ENCODE peak calls at places on chromosomes 11 and 22, in seven cellular contexts. V is SK-N-DZ, T is caudate nucleus, B is posterior cingulate gyrus, N is NCI-H446, S is ELF-1, J is nucleus accumbens. Y is an unnamed sample.
A peak's percentile ranks its signal among the peaks of the same experiment; 100 is the strongest.

GRCh38 chr11:64758330-64759079 is 1.3 kb downstream of the PYGM start:
- DNase-seq in B (no peak), V (no peak), N (no peak), J (no peak), T (no peak), S (no peak), Y (peak; percentile 49)

GRCh38 chr11:106156290-106156937 is 79.0 kb downstream of the AASDHPPT start:
- DNase-seq in T (no peak), B (no peak), J (no peak), V (peak; percentile 18), N (peak; percentile 40), S (no peak), Y (no peak)

GRCh38 chr22:35258144-35258988 is 1.1 kb downstream of the HMGXB4 start:
- DNase-seq in B (no peak), S (peak; percentile 78), J (no peak), N (peak; percentile 1), V (peak; percentile 39), T (no peak), Y (no peak)

GRCh38 chr11:117883063-117883462 is 6.6 kb upstream of the FXYD6 start:
- DNase-seq in V (no peak), J (no peak), B (no peak), T (no peak), N (no peak), S (no peak), Y (no peak)

GRCh38 chr11:26626346-26626745 is 54.3 kb upstream of the MUC15 start:
- DNase-seq in S (no peak), V (no peak), J (no peak), T (no peak), N (no peak), B (no peak), Y (no peak)

GRCh38 chr11:44623716-44624491 is 58.4 kb downstream of the CD82 start:
- DNase-seq in T (no peak), J (no peak), N (no peak), V (no peak), B (peak; percentile 63), S (peak; percentile 5), Y (no peak)

GRCh38 chr11:66011785-66012303 is at the start of gene CST6:
- DNase-seq in S (peak; percentile 45), J (no peak), T (no peak), N (no peak), V (no peak), B (no peak), Y (no peak)

GRCh38 chr22:36295247-36295646 is 42.3 kb downstream of the APOL1 start:
- DNase-seq in T (no peak), B (peak; percentile 24), S (no peak), V (no peak), J (no peak), N (no peak), Y (no peak)

GRCh38 chr11:16403851-16404250 is 47.5 kb upstream of the SOX6 start:
- DNase-seq in S (no peak), T (no peak), J (no peak), B (no peak), V (no peak), N (no peak), Y (no peak)

GRCh38 chr11:86511086-86511551 is 136.4 kb downstream of the CCDC81 start:
- DNase-seq in V (no peak), J (no peak), N (no peak), B (no peak), T (no peak), S (no peak), Y (no peak)

GRCh38 chr11:75635009-75635909 is 33.6 kb downstream of the MAP6 start:
- DNase-seq in J (no peak), V (peak; percentile 50), N (peak; percentile 92), T (no peak), S (peak; percentile 28), B (no peak), Y (no peak)

GRCh38 chr22:27581688-27582087 is 219.9 kb downstream of the MN1 start:
- DNase-seq in N (no peak), J (peak; percentile 7), V (no peak), B (peak; percentile 89), T (peak; percentile 35), S (no peak), Y (peak; percentile 89)

GRCh38 chr11:1739576-1739975 is 10.8 kb downstream of the IFITM10 start:
- DNase-seq in N (no peak), S (no peak), J (no peak), T (no peak), B (peak; percentile 84), V (no peak), Y (no peak)

GRCh38 chr11:76634934-76635333 is 35.6 kb downstream of the LRRC32 start:
- DNase-seq in J (no peak), N (no peak), T (no peak), V (no peak), B (no peak), S (no peak), Y (no peak)

GRCh38 chr22:45490836-45491235 is 11.8 kb upstream of the FBLN1 start:
- DNase-seq in T (no peak), S (no peak), B (no peak), N (no peak), J (no peak), V (no peak), Y (no peak)